ENCODE peak calls at places on chromosomes 11 and 22, in six cellular contexts. I is fibroblast of lung, E is GM23248, P is PC-9, D is HCT116, H is endothelial cell of umbilical vein. C is an unnamed sample. For H3K27me3 and H3K4me1, the result is how much of the 10 kb centered on the place peaks cover.

GRCh38 chr11:100739636-100740035 is 52.5 kb downstream of the ARHGAP42 start:
- DNase-seq in I (peak), E (no peak), P (peak), D (peak), H (peak), C (peak)

GRCh38 chr11:45918331-45918941 is 759 bp upstream of the PEX16 start:
- DNase-seq in I (peak), E (peak), P (peak), D (no peak), H (peak), C (peak)

GRCh38 chr11:11672764-11673163 is 51.0 kb upstream of the GALNT18 start:
- DNase-seq in I (no peak), E (no peak), P (no peak), D (no peak), H (no peak), C (no peak)

GRCh38 chr11:35158371-35159081 is 19.6 kb downstream of the CD44 start:
- DNase-seq in I (peak), E (peak), P (no peak), D (no peak), H (peak), C (no peak)

GRCh38 chr11:63951779-63952536 is 13.2 kb downstream of the NAA40 start:
- DNase-seq in I (no peak), E (peak), P (no peak), D (no peak), H (no peak), C (no peak)

GRCh38 chr11:20050551-20051333 is 109.5 kb downstream of the DBX1 start:
- DNase-seq in I (peak), E (no peak), P (no peak), D (no peak), H (no peak), C (no peak)

GRCh38 chr11:13691296-13691899 is 22.9 kb downstream of the FAR1 start:
- DNase-seq in I (no peak), E (peak), P (no peak), D (no peak), H (no peak), C (no peak)

GRCh38 chr11:6695377-6695776 is 12.2 kb upstream of the MRPL17 start:
- DNase-seq in I (peak), E (peak), P (no peak), D (no peak), H (peak), C (no peak)

GRCh38 chr22:40203568-40203967 is 25.8 kb downstream of the TNRC6B start:
- DNase-seq in I (no peak), E (peak), P (no peak), D (no peak), H (no peak), C (no peak)

GRCh38 chr11:59154585-59154984 is 11.9 kb downstream of the FAM111A start:
- DNase-seq in I (no peak), E (no peak), P (no peak), D (no peak), H (no peak), C (peak)

GRCh38 chr22:43343262-43343988 is at the start of gene SCUBE1:
- DNase-seq in I (peak), E (peak), P (peak), D (no peak), H (peak), C (peak)

GRCh38 chr11:78284261-78284660 is 95.5 kb downstream of the USP35 start:
- DNase-seq in I (no peak), E (no peak), P (no peak), D (no peak), H (no peak), C (no peak)

GRCh38 chr11:106224172-106224571 is 146.7 kb downstream of the AASDHPPT start:
- DNase-seq in I (no peak), E (no peak), P (no peak), D (no peak), H (no peak), C (no peak)

GRCh38 chr11:92136792-92137191 is 87.8 kb upstream of the FAT3 start:
- DNase-seq in I (no peak), E (no peak), P (no peak), D (no peak), H (no peak), C (peak)

GRCh38 chr22:44955102-44955501 is 54.7 kb downstream of the PHF21B start:
- DNase-seq in I (no peak), E (no peak), P (no peak), D (no peak), H (no peak), C (no peak)

GRCh38 chr22:50102946-50103345 is 13.1 kb downstream of the MOV10L1 start:
- DNase-seq in I (no peak), E (peak), P (no peak), D (peak), H (no peak), C (peak)

DNA sequence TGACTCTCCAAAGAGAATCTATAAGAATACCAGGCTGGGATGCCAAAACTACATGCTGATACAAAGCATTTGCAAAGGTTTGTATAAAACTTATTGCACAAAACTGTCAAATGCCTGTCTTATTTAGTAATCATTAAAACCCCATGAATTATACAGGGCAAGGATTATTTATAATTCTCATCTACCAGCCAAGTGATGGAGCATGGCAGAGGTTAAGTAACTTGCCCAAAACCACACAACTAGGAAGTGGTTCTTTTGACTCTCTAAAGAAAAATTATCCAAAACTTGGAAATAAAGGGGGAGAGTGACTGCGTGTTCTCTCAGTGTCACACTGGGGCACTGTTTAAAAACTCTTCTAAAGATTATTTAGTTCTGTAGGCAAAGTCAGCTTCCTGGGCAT is 17.4 kb upstream of the CLMP start:
- DNase-seq in I (no peak), E (peak), P (no peak), D (no peak), H (no peak), C (no peak)
- H3K27me3 ChIP-seq in I (under half), E (under half), P (under half), D (under half), H (under half), C (under half)

GRCh38 chr11:69650832-69651344 is 9.9 kb downstream of the CCND1 start:
- DNase-seq in I (no peak), E (no peak), P (no peak), D (no peak), H (no peak), C (no peak)
- H3K4me1 ChIP-seq in I (under half), E (under half), P (under half), D (half or more), H (under half), C (half or more)

GRCh38 chr22:31210830-31211503 is 1.1 kb upstream of the LIMK2 start:
- DNase-seq in I (no peak), E (no peak), P (no peak), D (no peak), H (peak), C (no peak)
- H2AFZ ChIP-seq in I (no peak), E (no peak), P (no peak), D (no peak), H (no peak), C (no peak)

GRCh38 chr22:37326726-37327125 is 44.4 kb downstream of the CYTH4 start:
- DNase-seq in I (no peak), E (no peak), P (peak), D (no peak), H (no peak), C (peak)

GRCh38 chr22:37329239-37330140 is 47.2 kb downstream of the CYTH4 start:
- DNase-seq in I (peak), E (peak), P (peak), D (no peak), H (no peak), C (peak)

GRCh38 chr22:37330200-37331033 is 48.1 kb downstream of the CYTH4 start:
- DNase-seq in I (peak), E (peak), P (peak), D (peak), H (peak), C (peak)

GRCh38 chr22:37325024-37325395 is 42.7 kb downstream of the CYTH4 start:
- DNase-seq in I (no peak), E (no peak), P (no peak), D (no peak), H (no peak), C (no peak)

GRCh38 chr22:37328017-37328416 is 45.7 kb downstream of the CYTH4 start:
- DNase-seq in I (peak), E (peak), P (peak), D (peak), H (peak), C (peak)
- H3K27me3 ChIP-seq in I (under half), E (under half), P (under half), D (under half), H (under half), C (under half)

DNA sequence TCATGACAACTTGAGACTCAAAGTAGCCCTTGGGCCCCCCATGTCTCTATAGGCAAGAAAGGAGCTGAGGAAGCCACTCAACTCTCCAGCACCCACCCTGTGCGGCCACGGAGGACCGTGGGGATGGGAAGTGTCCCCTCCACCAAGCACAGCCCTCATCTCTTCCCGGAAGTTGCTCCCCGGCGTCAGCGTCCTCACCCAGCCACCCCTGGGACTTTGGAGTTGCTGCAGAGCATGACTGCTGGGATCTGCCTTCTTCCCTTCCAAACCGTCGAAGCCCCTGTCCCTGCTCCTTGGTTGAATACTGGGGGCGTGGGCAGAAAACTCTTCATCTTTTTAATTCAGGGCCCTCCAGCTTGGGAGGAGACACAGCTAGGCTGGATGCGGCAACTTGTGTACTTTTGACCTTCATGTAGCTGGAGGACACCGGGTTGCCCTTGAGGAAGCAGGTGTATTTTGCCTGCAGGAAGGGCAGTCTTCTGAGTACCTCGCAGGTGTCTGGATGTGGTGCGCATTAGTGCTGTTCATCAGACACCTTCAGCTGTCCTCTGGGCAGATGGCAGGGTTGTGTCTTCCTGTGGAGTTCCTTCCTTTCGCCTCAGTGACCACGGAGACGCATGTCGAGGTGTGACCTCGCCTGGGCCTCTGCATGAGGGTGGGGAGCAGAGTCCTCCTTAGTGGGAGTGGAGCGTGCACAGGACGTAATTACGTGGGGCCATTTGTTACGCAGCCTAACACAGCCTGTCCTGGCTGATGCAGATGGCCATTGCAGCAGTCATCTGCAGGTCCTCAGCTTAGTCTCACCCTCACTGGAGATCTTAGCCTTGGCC is 12.2 kb upstream of the IFITM3 start:
- DNase-seq in I (no peak), E (no peak), P (no peak), D (no peak), H (no peak), C (no peak)
- H3K4me1 ChIP-seq in I (under half), E (under half), P (under half), D (under half), H (under half), C (under half)

C was measured in PC-3.